ENCODE peak calls at places on chromosomes 13 and 19, in six cellular contexts. N is IMR-90, E is CD14-positive monocyte, C is PC-3, M is ascending aorta, O is WTC11. J is an unnamed sample.

GRCh38 chr19:9847087-9847671 is 12.1 kb downstream of the PIN1 start:
- DNase-seq in O (peak; percentile 72), C (peak; percentile 86), N (peak; percentile 97), E (no peak), M (peak; percentile 27), J (peak; percentile 93)

GRCh38 chr13:47252627-47253026 is 355.8 kb upstream of the HTR2A start:
- DNase-seq in E (no peak), C (no peak), N (peak; percentile 10), O (no peak), M (no peak), J (no peak)

GRCh38 chr19:16293133-16294085 is 31.2 kb upstream of the KLF2 start:
- DNase-seq in E (no peak), N (peak; percentile 99), O (no peak), C (peak; percentile 90), M (peak; percentile 39), J (peak; percentile 96)

GRCh38 chr19:52941941-52942370 is 18.7 kb upstream of the ZNF888 start:
- DNase-seq in C (peak; percentile 30), N (peak; percentile 20), E (no peak), M (no peak), O (peak; percentile 45), J (peak; percentile 7)

GRCh38 chr19:3450796-3451411 is 29.4 kb downstream of the SMIM24 start:
- DNase-seq in C (peak; percentile 74), E (peak; percentile 68), N (peak; percentile 100), O (no peak), M (peak; percentile 91), J (peak; percentile 100)

GRCh38 chr13:90519157-90519556 is 828.3 kb upstream of the MIR17HG start:
- DNase-seq in M (no peak), O (no peak), E (no peak), N (no peak), C (no peak), J (no peak)

GRCh38 chr19:29062486-29063435 is 150.2 kb downstream of the UQCRFS1 start:
- DNase-seq in O (no peak), C (no peak), E (no peak), M (no peak), N (no peak), J (no peak)

GRCh38 chr13:40330950-40331349 is 335.5 kb downstream of the FOXO1 start:
- DNase-seq in O (no peak), E (no peak), M (no peak), C (peak; percentile 75), N (no peak), J (no peak)

GRCh38 chr13:42498521-42498920 is 75.4 kb upstream of the TNFSF11 start:
- DNase-seq in N (no peak), E (no peak), M (no peak), O (no peak), C (no peak), J (no peak)

GRCh38 chr13:41268764-41269163 is 5.4 kb upstream of the MTRF1 start:
- DNase-seq in N (peak; percentile 28), M (no peak), C (peak; percentile 28), E (no peak), O (no peak), J (peak; percentile 5)

GRCh38 chr19:18672044-18672451 is 11.4 kb upstream of the CRTC1 start:
- DNase-seq in O (no peak), C (no peak), M (no peak), N (no peak), E (no peak), J (no peak)

GRCh38 chr19:18674616-18675015 is 8.9 kb upstream of the CRTC1 start:
- DNase-seq in E (no peak), O (no peak), M (no peak), C (peak; percentile 27), N (peak; percentile 14), J (no peak)

GRCh38 chr19:18670313-18670712 is 13.2 kb upstream of the CRTC1 start:
- DNase-seq in C (no peak), M (no peak), O (no peak), E (no peak), N (no peak), J (no peak)

GRCh38 chr19:18671303-18672043 is 12.0 kb upstream of the CRTC1 start:
- DNase-seq in E (no peak), M (no peak), N (no peak), O (no peak), C (no peak), J (no peak)

DNA sequence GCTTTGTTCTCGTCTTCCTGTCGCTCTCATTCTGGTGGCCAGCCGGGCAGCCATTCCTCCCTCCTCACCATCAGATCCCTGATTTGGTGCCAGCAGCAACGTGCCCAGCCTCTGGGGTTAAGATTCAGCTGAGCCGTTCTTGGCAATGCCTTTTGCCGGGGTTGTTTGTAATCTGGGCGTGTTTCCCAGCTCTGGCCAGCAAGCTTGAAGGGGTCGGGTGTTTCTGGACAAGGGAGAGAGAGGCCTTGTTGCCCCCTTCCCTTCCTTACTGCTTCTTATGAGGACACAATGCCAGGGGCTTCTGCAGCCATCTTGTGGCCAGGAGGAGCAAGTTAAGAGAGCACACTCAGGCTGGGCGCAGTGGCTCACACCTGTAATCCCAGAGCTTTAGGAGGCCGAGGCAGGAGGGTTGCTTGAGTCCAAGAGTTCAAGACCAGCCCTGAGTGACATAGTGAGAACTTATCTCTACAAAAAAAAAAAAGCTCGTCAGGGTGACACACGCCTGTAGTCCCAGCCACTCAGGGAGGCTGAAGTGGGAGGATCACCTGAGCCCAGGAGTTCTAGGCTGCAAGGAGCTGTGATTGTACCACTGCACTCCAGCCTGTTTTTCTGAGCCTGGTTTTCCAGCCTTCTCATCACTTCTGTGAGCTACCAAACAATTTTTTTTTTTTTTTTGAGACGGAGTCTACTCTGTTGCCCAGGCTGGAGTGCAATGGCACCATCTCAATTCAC is 10.7 kb upstream of the CRTC1 start:
- DNase-seq in C (no peak), M (no peak), E (no peak), N (peak; percentile 50), O (no peak), J (no peak)
- TF ChIP-seq CTCF in C (peak; percentile 38), M (peak; percentile 25), E (no peak), N (peak; percentile 35), O (no peak), J (peak; percentile 59)

GRCh38 chr13:32257649-32258048 is 57.5 kb downstream of the ZAR1L start:
- DNase-seq in C (no peak), N (no peak), M (no peak), E (no peak), O (no peak), J (no peak)

GRCh38 chr13:32256243-32256642 is 58.9 kb downstream of the ZAR1L start:
- DNase-seq in C (no peak), N (no peak), E (no peak), M (no peak), O (no peak), J (no peak)

GRCh38 chr13:32262165-32262564 is 53.0 kb downstream of the ZAR1L start:
- DNase-seq in M (no peak), C (no peak), O (no peak), E (no peak), N (peak; percentile 39), J (no peak)

GRCh38 chr13:32261567-32261966 is 53.6 kb downstream of the ZAR1L start:
- DNase-seq in M (peak; percentile 43), C (peak; percentile 57), N (peak; percentile 92), O (no peak), E (no peak), J (peak; percentile 94)

GRCh38 chr13:32259116-32259515 is 56.0 kb downstream of the ZAR1L start:
- DNase-seq in N (no peak), E (no peak), M (no peak), C (no peak), O (no peak), J (no peak)
- TF ChIP-seq CTCF in N (no peak), E (no peak), M (no peak), C (no peak), O (no peak), J (peak; percentile 42)

GRCh38 chr13:97660488-97661086 is 226.6 kb downstream of the RAP2A start:
- DNase-seq in N (no peak), O (no peak), M (no peak), C (no peak), E (no peak), J (no peak)

GRCh38 chr13:97658556-97658955 is 224.6 kb downstream of the RAP2A start:
- DNase-seq in N (no peak), C (no peak), M (no peak), O (no peak), E (no peak), J (no peak)

GRCh38 chr13:97653741-97654140 is 219.8 kb downstream of the RAP2A start:
- DNase-seq in C (peak; percentile 16), M (no peak), E (no peak), O (no peak), N (peak; percentile 46), J (no peak)

GRCh38 chr13:97659602-97660001 is 225.6 kb downstream of the RAP2A start:
- DNase-seq in N (peak; percentile 21), C (no peak), M (no peak), O (peak; percentile 32), E (no peak), J (no peak)
- TF ChIP-seq CTCF in N (peak; percentile 41), C (peak; percentile 35), M (no peak), O (no peak), E (no peak), J (peak; percentile 61)

GRCh38 chr19:33290956-33291622 is 11.2 kb downstream of the CEBPA start:
- DNase-seq in M (no peak), O (no peak), C (peak; percentile 82), E (no peak), N (no peak), J (no peak)

GRCh38 chr19:33292595-33293254 is 9.6 kb downstream of the CEBPA start:
- DNase-seq in N (no peak), C (peak; percentile 21), M (no peak), O (no peak), E (peak; percentile 74), J (no peak)

GRCh38 chr19:33294058-33294798 is 8.1 kb downstream of the CEBPA start:
- DNase-seq in N (no peak), O (peak; percentile 3), M (no peak), C (no peak), E (no peak), J (no peak)

GRCh38 chr19:33291623-33292534 is 10.5 kb downstream of the CEBPA start:
- DNase-seq in C (no peak), O (no peak), E (no peak), M (no peak), N (no peak), J (no peak)

GRCh38 chr19:33293255-33294057 is 8.9 kb downstream of the CEBPA start:
- DNase-seq in O (no peak), M (no peak), E (peak; percentile 71), N (peak; percentile 71), C (peak; percentile 75), J (peak; percentile 59)
- TF ChIP-seq CTCF in O (no peak), M (no peak), E (no peak), N (no peak), C (no peak), J (no peak)

GRCh38 chr19:36051236-36051635 is 2.8 kb downstream of the THAP8 start:
- DNase-seq in N (no peak), E (no peak), C (no peak), O (peak; percentile 73), M (no peak), J (no peak)
- TF ChIP-seq CTCF in N (peak; percentile 23), E (no peak), C (peak; percentile 35), O (peak; percentile 16), M (no peak), J (peak; percentile 59)

GRCh38 chr13:44917589-44918322 is 71.5 kb downstream of the NUFIP1 start:
- DNase-seq in E (peak; percentile 94), C (peak; percentile 92), M (peak; percentile 82), N (peak; percentile 97), O (peak; percentile 96), J (peak; percentile 94)
- TF ChIP-seq CTCF in E (no peak), C (no peak), M (peak; percentile 62), N (peak; percentile 48), O (no peak), J (peak; percentile 65)